ENCODE peak calls at places on chromosomes 2 and 18, in seven cellular contexts. N is PC-3, D is OCI-LY7, Y is hepatocyte, U is PC-9, B is SK-N-SH, O is HCT116. E is an unnamed sample.
A peak's percentile ranks its signal among the peaks of the same experiment; 100 is the strongest.

GRCh38 chr2:137977790-137978189 is 13.5 kb downstream of the HNMT start:
- DNase-seq in N (no peak), D (no peak), Y (no peak), U (no peak), B (no peak), O (no peak), E (no peak)

GRCh38 chr2:221943078-221943810 is 355.6 kb downstream of the PAX3 start:
- DNase-seq in N (peak; percentile 66), D (no peak), Y (no peak), U (peak; percentile 64), B (no peak), O (no peak), E (no peak)

GRCh38 chr18:34283506-34283905 is 58.8 kb upstream of the NOL4 start:
- DNase-seq in N (no peak), D (no peak), Y (no peak), U (no peak), B (no peak), O (no peak), E (no peak)

GRCh38 chr2:180970052-180970451 is 10.4 kb upstream of the UBE2E3 start:
- DNase-seq in N (peak; percentile 50), D (no peak), Y (no peak), U (no peak), B (no peak), O (no peak), E (no peak)

GRCh38 chr2:1259746-1260145 is 153.5 kb upstream of the TPO start:
- DNase-seq in N (no peak), D (no peak), Y (no peak), U (no peak), B (no peak), O (no peak), E (no peak)

GRCh38 chr2:209757200-209757599 is 14.4 kb upstream of the UNC80 start:
- DNase-seq in N (no peak), D (no peak), Y (no peak), U (no peak), B (no peak), O (no peak), E (no peak)

GRCh38 chr18:62442391-62442790 is 80.4 kb upstream of the ZCCHC2 start:
- DNase-seq in N (no peak), D (no peak), Y (no peak), U (no peak), B (no peak), O (no peak), E (no peak)

GRCh38 chr2:8090748-8091700 is 590.8 kb upstream of the ID2 start:
- DNase-seq in N (peak; percentile 79), D (peak; percentile 21), Y (peak; percentile 90), U (no peak), B (no peak), O (peak; percentile 54), E (peak; percentile 7)

GRCh38 chr2:179985163-179985820 is 21.8 kb downstream of the CWC22 start:
- DNase-seq in N (no peak), D (no peak), Y (no peak), U (no peak), B (no peak), O (no peak), E (peak; percentile 76)

GRCh38 chr2:190759749-190760213 is 110.9 kb downstream of the NAB1 start:
- DNase-seq in N (peak; percentile 93), D (no peak), Y (no peak), U (no peak), B (no peak), O (peak; percentile 36), E (no peak)

GRCh38 chr2:170530284-170530745 is 184.8 kb upstream of the SP5 start:
- DNase-seq in N (peak; percentile 74), D (no peak), Y (peak; percentile 68), U (peak; percentile 29), B (peak; percentile 51), O (no peak), E (no peak)

GRCh38 chr2:102585704-102586404 is 33.5 kb upstream of the SLC9A2 start:
- DNase-seq in N (peak; percentile 82), D (no peak), Y (peak; percentile 58), U (peak; percentile 62), B (no peak), O (no peak), E (no peak)

GRCh38 chr2:29042581-29043075 is 31.7 kb downstream of the PCARE start:
- DNase-seq in N (no peak), D (no peak), Y (no peak), U (no peak), B (peak; percentile 72), O (no peak), E (no peak)

GRCh38 chr2:151478011-151478410 is 68.3 kb downstream of the RIF1 start:
- DNase-seq in N (peak; percentile 54), D (no peak), Y (no peak), U (no peak), B (no peak), O (no peak), E (no peak)

GRCh38 chr2:200177971-200178911 is 128.3 kb upstream of the SPATS2L start:
- DNase-seq in N (no peak), D (no peak), Y (no peak), U (peak; percentile 1), B (no peak), O (no peak), E (no peak)

DNA sequence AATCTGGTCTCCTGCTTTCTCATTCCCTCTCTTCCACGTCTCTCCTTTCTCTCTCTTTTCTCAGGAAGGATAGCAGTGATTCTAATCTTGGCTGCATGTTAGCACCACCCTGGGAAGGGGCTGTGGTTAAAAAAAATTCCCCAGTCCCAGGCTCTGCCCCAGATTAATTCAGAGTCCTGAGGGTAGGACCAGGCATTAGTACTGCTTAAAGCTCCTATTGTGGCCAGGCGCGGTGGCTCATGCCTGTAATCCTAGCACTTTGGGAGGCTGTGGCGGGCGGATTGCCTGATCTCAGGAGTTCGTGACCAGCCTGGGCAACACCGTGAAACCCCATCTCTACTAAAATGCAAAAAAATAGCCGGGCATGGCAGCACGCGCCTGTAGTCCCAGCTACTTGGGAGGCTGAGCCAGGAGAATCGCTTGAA is 35.4 kb upstream of the EML4 start:
- DNase-seq in N (no peak), D (no peak), Y (no peak), U (no peak), B (peak; percentile 50), O (no peak), E (no peak)
- H3K27ac ChIP-seq in N (peak overlapping the region; percentile 96), D (no peak overlapping the region), Y (peak overlapping the region; percentile 81), U (peak overlapping the region; percentile 29), B (peak overlapping the region; percentile 100), O (no peak overlapping the region), E (no peak overlapping the region)

GRCh38 chr2:128640166-128640846 is 321.6 kb upstream of the HS6ST1 start:
- DNase-seq in N (no peak), D (no peak), Y (no peak), U (no peak), B (no peak), O (no peak), E (no peak)

GRCh38 chr2:128640847-128641360 is 322.2 kb upstream of the HS6ST1 start:
- DNase-seq in N (no peak), D (no peak), Y (no peak), U (no peak), B (no peak), O (no peak), E (no peak)

GRCh38 chr2:128638741-128639477 is 320.2 kb upstream of the HS6ST1 start:
- DNase-seq in N (no peak), D (no peak), Y (no peak), U (no peak), B (peak; percentile 42), O (no peak), E (no peak)

GRCh38 chr2:128638311-128638710 is 319.6 kb upstream of the HS6ST1 start:
- DNase-seq in N (no peak), D (no peak), Y (no peak), U (no peak), B (no peak), O (no peak), E (no peak)

GRCh38 chr2:128639693-128640092 is 321.0 kb upstream of the HS6ST1 start:
- DNase-seq in N (no peak), D (no peak), Y (no peak), U (no peak), B (no peak), O (no peak), E (no peak)
- H3K9me2 ChIP-seq in N (no peaks in the 10 kb centered on the region), D (no peaks in the 10 kb centered on the region), Y (no peaks in the 10 kb centered on the region), U (no peaks in the 10 kb centered on the region), B (no peaks in the 10 kb centered on the region), O (no peaks in the 10 kb centered on the region), E (no peaks in the 10 kb centered on the region)

GRCh38 chr2:215826838-215827441 is 186.4 kb downstream of the MREG start:
- DNase-seq in N (peak; percentile 39), D (no peak), Y (no peak), U (no peak), B (no peak), O (no peak), E (no peak)
- TF ChIP-seq CTCF in N (peak; percentile 10), D (no peak), Y (no peak), U (peak; percentile 10), B (no peak), O (no peak), E (no peak)

GRCh38 chr2:134189009-134189717 is 64.7 kb upstream of the MGAT5 start:
- DNase-seq in N (peak; percentile 93), D (no peak), Y (peak; percentile 31), U (peak; percentile 67), B (no peak), O (peak; percentile 13), E (no peak)
- H3K27ac ChIP-seq in N (peak overlapping the region; percentile 88), D (no peak overlapping the region), Y (peak overlapping the region; percentile 71), U (peak overlapping the region; percentile 99), B (no peak overlapping the region), O (no peak overlapping the region), E (no peak overlapping the region)